ENCODE peak calls at places on chromosomes 7 and 10, in four cellular contexts. Q, B, M and V are unnamed samples.

GRCh38 chr7:27201231-27202017 is 1.5 kb upstream of the HOXA13 start:
- DNase-seq in Q (peak; percentile 59), B (no peak), M (no peak), V (no peak)

GRCh38 chr10:29804025-29804852 is 169.5 kb upstream of the SVIL start:
- DNase-seq in Q (no peak), B (no peak), M (peak; percentile 96), V (peak; percentile 86)

GRCh38 chr10:13972609-13973008 is 358.1 kb downstream of the FRMD4A start:
- DNase-seq in Q (no peak), B (no peak), M (no peak), V (no peak)

GRCh38 chr10:77604941-77605351 is 32.7 kb downstream of the KCNMA1 start:
- DNase-seq in Q (no peak), B (no peak), M (peak; percentile 47), V (no peak)

GRCh38 chr7:51569581-51569980 is 253.0 kb upstream of the COBL start:
- DNase-seq in Q (no peak), B (no peak), M (no peak), V (no peak)

GRCh38 chr7:140899883-140900282 is 24.8 kb downstream of the BRAF start:
- DNase-seq in Q (peak; percentile 56), B (no peak), M (no peak), V (no peak)

GRCh38 chr7:158447206-158448171 is 140.1 kb downstream of the PTPRN2 start:
- DNase-seq in Q (peak; percentile 34), B (no peak), M (no peak), V (peak; percentile 84)

GRCh38 chr10:33735463-33735862 is 401.0 kb upstream of the NRP1 start:
- DNase-seq in Q (no peak), B (no peak), M (peak; percentile 61), V (no peak)

GRCh38 chr10:49700211-49700610 is 20.8 kb downstream of the C10orf53 start:
- DNase-seq in Q (no peak), B (no peak), M (no peak), V (peak; percentile 59)

GRCh38 chr7:40658731-40659130 is 523.9 kb downstream of the SUGCT start:
- DNase-seq in Q (no peak), B (no peak), M (no peak), V (no peak)

GRCh38 chr10:6729071-6729773 is 149.1 kb upstream of the PRKCQ start:
- DNase-seq in Q (no peak), B (no peak), M (peak; percentile 76), V (no peak)

GRCh38 chr7:138929969-138930368 is 51.2 kb downstream of the KIAA1549 start:
- DNase-seq in Q (no peak), B (no peak), M (no peak), V (no peak)

GRCh38 chr7:741191-741671 is 14.2 kb upstream of the PRKAR1B start:
- DNase-seq in Q (no peak), B (no peak), M (no peak), V (no peak)

GRCh38 chr10:113041841-113042745 is 92.0 kb downstream of the TCF7L2 start:
- DNase-seq in Q (no peak), B (no peak), M (no peak), V (no peak)

DNA sequence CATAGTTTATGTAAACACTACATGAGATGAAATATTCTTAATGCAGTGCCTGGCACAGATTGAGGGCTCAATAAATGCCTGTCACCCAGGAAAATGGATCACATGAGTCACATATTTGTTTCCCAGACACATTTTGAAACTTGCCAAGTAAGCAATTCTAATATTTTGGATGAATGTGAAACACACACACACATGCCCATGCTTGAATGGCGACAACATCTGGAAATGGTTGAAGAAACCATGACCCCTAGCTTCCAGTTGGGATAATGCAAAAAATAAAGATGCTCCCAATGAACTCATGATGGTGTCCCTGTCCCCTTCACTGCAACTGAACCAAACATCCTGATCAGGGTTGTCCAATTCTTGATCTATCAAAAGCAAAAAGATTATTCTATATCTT is 797.3 kb downstream of the XPNPEP1 start:
- DNase-seq in Q (no peak), B (no peak), M (no peak), V (no peak)
- TF ChIP-seq CTCF in Q (peak; percentile 62), B (no peak), M (no peak), V (no peak)

GRCh38 chr7:111853231-111853990 is 291.1 kb upstream of the IMMP2L start:
- DNase-seq in Q (no peak), B (no peak), M (no peak), V (no peak)
- TF ChIP-seq CTCF in Q (peak; percentile 55), B (no peak), M (no peak), V (peak; percentile 29)

GRCh38 chr10:108204528-108205313 is 1040.2 kb upstream of the SORCS1 start:
- DNase-seq in Q (peak; percentile 69), B (no peak), M (no peak), V (no peak)
- TF ChIP-seq CTCF in Q (peak; percentile 96), B (no peak), M (peak; percentile 57), V (peak; percentile 21)

DNA sequence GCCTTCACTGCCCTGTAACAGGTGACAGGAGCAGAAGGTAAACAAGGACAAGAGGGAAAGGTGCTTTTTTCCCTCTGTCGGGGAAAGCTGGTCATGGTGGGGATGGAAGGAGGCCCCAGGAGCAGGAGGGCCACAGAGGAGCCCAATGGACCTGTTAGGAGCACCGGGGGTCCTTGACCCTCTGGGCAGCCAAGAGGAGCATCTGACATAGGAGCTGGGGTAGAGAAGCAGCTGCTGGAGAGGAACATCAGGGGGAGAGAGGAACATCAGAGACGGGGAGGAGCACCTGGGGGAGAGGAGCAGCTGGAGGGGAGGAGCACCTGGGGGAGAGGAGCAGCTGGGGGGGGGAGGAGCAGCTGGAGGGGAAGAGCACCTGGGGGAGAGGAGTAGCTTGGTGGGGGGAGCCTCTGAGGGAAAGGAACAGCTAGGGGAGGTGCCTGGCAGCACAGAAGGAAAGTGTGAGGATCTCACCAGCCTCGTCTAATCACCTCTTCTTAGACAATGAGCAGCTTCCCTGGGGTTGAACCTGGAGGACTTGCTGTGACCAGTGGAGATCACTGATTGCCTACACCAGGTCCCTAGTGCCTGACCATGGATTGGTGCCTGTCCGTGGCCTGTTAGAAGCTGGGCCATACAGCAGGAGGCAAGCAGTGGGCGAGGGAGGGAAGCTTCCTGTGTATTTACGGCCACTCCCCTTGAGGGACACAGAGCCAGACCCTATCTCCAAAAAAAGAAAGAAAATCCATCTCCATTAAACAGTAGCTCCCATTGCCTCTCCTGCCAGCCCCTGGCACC is 37.6 kb downstream of the JAKMIP3 start:
- DNase-seq in Q (peak; percentile 17), B (no peak), M (no peak), V (peak; percentile 65)
- TF ChIP-seq CTCF in Q (no peak), B (no peak), M (no peak), V (no peak)

GRCh38 chr7:26180792-26181198 is 19.8 kb downstream of the HNRNPA2B1 start:
- DNase-seq in Q (no peak), B (no peak), M (no peak), V (no peak)
- TF ChIP-seq CTCF in Q (no peak), B (no peak), M (no peak), V (no peak)

GRCh38 chr7:100426516-100426915 is 2.0 kb downstream of the ZCWPW1 start:
- DNase-seq in Q (no peak), B (no peak), M (no peak), V (no peak)

GRCh38 chr7:100427762-100428198 is 723 bp downstream of the ZCWPW1 start:
- DNase-seq in Q (no peak), B (no peak), M (no peak), V (no peak)

GRCh38 chr7:100428967-100429636 is 529 bp upstream of the MEPCE start:
- DNase-seq in Q (peak; percentile 100), B (peak; percentile 100), M (peak; percentile 97), V (peak; percentile 100)

GRCh38 chr7:100429637-100430449 is at the start of gene MEPCE:
- DNase-seq in Q (peak; percentile 97), B (peak; percentile 98), M (peak; percentile 83), V (peak; percentile 100)

GRCh38 chr7:100428199-100428966 is at the start of gene ZCWPW1:
- DNase-seq in Q (peak; percentile 97), B (peak; percentile 97), M (peak; percentile 88), V (peak; percentile 99)
- TF ChIP-seq CTCF in Q (no peak), B (no peak), M (no peak), V (no peak)

DNA sequence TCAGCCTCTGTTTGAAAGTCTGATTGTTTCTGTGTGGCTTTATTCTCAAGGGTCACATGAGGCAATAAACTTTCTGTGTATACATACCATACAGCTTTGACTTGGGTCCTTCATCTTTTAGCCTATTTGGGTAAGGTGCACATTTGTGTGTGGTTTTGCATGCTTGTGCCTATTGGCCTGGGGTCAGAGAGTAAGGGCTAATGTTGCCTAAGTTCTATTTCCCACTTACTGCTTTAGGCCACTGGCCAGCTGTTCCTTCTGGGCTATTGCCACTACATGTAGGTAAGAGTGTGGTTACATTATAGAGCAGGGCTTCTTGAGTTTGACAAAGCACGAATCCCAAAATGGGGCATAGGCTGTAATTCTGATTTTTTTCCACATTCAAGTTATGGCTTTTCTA is 21.8 kb downstream of the BBIP1 start:
- DNase-seq in Q (no peak), B (no peak), M (no peak), V (no peak)
- TF ChIP-seq CTCF in Q (no peak), B (no peak), M (no peak), V (no peak)

GRCh38 chr7:122887848-122888247 is 1.6 kb upstream of the CADPS2 start:
- DNase-seq in Q (no peak), B (no peak), M (no peak), V (no peak)

GRCh38 chr7:122885583-122886356 is 490 bp downstream of the CADPS2 start:
- DNase-seq in Q (peak; percentile 84), B (no peak), M (peak; percentile 36), V (no peak)

GRCh38 chr7:122884186-122884585 is 2.1 kb downstream of the CADPS2 start:
- DNase-seq in Q (no peak), B (no peak), M (peak; percentile 52), V (no peak)

GRCh38 chr7:122887198-122887597 is 938 bp upstream of the CADPS2 start:
- DNase-seq in Q (peak; percentile 83), B (no peak), M (peak; percentile 70), V (no peak)

DNA sequence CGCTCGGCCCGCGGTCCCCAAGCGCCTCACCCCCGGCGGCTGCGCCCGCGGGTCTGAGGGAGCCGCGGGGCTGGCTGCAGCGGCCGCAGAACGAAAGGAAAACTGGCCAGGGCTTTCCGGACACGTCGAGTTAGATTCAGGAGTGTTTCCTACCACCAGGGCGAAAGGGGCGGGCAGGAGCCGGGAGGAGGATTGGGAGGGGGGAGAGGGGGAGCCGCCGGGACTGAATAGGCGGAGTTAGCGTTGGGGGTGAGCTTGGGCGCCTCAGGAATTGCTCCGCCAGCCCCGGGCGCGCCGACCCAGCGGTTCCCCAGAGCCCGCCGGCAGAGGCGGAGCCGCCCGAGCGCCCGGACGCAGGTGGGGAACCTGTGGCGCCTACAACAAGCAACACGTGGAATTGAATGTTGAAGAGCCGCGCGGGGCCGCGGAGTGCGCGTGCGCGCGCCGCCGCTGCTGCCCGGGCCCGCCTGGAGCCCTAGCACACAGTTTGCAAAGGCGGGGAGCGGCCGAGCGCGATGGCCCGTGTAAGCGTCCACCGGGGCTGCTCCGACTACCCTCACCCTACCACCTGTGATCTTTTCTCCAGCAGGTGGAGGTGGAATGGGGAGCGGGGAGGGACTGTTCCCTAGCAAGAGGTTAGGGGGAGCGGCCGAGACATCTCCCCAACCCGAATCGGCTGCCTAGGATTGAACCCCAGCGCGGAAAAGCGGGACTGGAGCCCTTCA is at the start of gene CADPS2:
- DNase-seq in Q (peak; percentile 93), B (no peak), M (peak; percentile 77), V (no peak)
- TF ChIP-seq CTCF in Q (peak; percentile 19), B (no peak), M (no peak), V (peak; percentile 23)